ENCODE peak calls at places on chromosomes 7 and 10, in six cellular contexts. One of them, this sample, is unnamed.

GRCh38 chr7:45573636-45574470 is at the start of gene ADCY1:
- DNase-seq in GM12878: no peak
- DNase-seq in upper lobe of left lung: no peak
- DNase-seq in adrenal gland: no peak
- DNase-seq in suprapubic skin: peak
- DNase-seq in esophagus squamous epithelium: no peak
- DNase-seq in this sample: no peak

GRCh38 chr7:47482013-47482761 is 99.7 kb downstream of the TNS3 start:
- DNase-seq in GM12878: no peak
- DNase-seq in upper lobe of left lung: peak
- DNase-seq in adrenal gland: peak
- DNase-seq in suprapubic skin: no peak
- DNase-seq in esophagus squamous epithelium: no peak
- DNase-seq in this sample: peak

GRCh38 chr10:43127447-43127846 is 10.8 kb upstream of the CSGALNACT2 start:
- DNase-seq in GM12878: no peak
- DNase-seq in upper lobe of left lung: no peak
- DNase-seq in adrenal gland: peak
- DNase-seq in suprapubic skin: no peak
- DNase-seq in esophagus squamous epithelium: no peak
- DNase-seq in this sample: no peak

GRCh38 chr10:90326498-90327267 is 531.2 kb downstream of the HTR7 start:
- DNase-seq in GM12878: no peak
- DNase-seq in upper lobe of left lung: no peak
- DNase-seq in adrenal gland: no peak
- DNase-seq in suprapubic skin: no peak
- DNase-seq in esophagus squamous epithelium: no peak
- DNase-seq in this sample: no peak

GRCh38 chr7:132596588-132596987 is 20.3 kb upstream of the PLXNA4 start:
- DNase-seq in GM12878: no peak
- DNase-seq in upper lobe of left lung: no peak
- DNase-seq in adrenal gland: no peak
- DNase-seq in suprapubic skin: no peak
- DNase-seq in esophagus squamous epithelium: no peak
- DNase-seq in this sample: no peak

GRCh38 chr10:35783305-35783838 is 141.3 kb upstream of the FZD8 start:
- DNase-seq in GM12878: no peak
- DNase-seq in upper lobe of left lung: no peak
- DNase-seq in adrenal gland: no peak
- DNase-seq in suprapubic skin: no peak
- DNase-seq in esophagus squamous epithelium: no peak
- DNase-seq in this sample: no peak

GRCh38 chr7:86295526-86295925 is 348.2 kb upstream of the GRM3 start:
- DNase-seq in GM12878: no peak
- DNase-seq in upper lobe of left lung: no peak
- DNase-seq in adrenal gland: no peak
- DNase-seq in suprapubic skin: no peak
- DNase-seq in esophagus squamous epithelium: no peak
- DNase-seq in this sample: no peak

GRCh38 chr7:70005885-70006284 is 407.6 kb downstream of the AUTS2 start:
- DNase-seq in GM12878: no peak
- DNase-seq in upper lobe of left lung: no peak
- DNase-seq in adrenal gland: no peak
- DNase-seq in suprapubic skin: no peak
- DNase-seq in esophagus squamous epithelium: no peak
- DNase-seq in this sample: no peak

GRCh38 chr7:25839084-25839769 is 312.8 kb upstream of the NFE2L3 start:
- DNase-seq in GM12878: no peak
- DNase-seq in upper lobe of left lung: no peak
- DNase-seq in adrenal gland: no peak
- DNase-seq in suprapubic skin: no peak
- DNase-seq in esophagus squamous epithelium: no peak
- DNase-seq in this sample: no peak

GRCh38 chr10:103636492-103636891 is 143.0 kb downstream of the NEURL1 start:
- DNase-seq in GM12878: no peak
- DNase-seq in upper lobe of left lung: no peak
- DNase-seq in adrenal gland: no peak
- DNase-seq in suprapubic skin: no peak
- DNase-seq in esophagus squamous epithelium: no peak
- DNase-seq in this sample: no peak

GRCh38 chr10:15035385-15036301 is 8.1 kb upstream of the OLAH start:
- DNase-seq in GM12878: no peak
- DNase-seq in upper lobe of left lung: peak
- DNase-seq in adrenal gland: peak
- DNase-seq in suprapubic skin: no peak
- DNase-seq in esophagus squamous epithelium: no peak
- DNase-seq in this sample: peak

GRCh38 chr7:78013368-78013767 is 214.8 kb downstream of the PHTF2 start:
- DNase-seq in GM12878: no peak
- DNase-seq in upper lobe of left lung: no peak
- DNase-seq in adrenal gland: no peak
- DNase-seq in suprapubic skin: no peak
- DNase-seq in esophagus squamous epithelium: no peak
- DNase-seq in this sample: no peak

GRCh38 chr7:138000081-138000701 is 1.7 kb downstream of the CREB3L2 start:
- DNase-seq in GM12878: no peak
- DNase-seq in upper lobe of left lung: peak
- DNase-seq in adrenal gland: peak
- DNase-seq in suprapubic skin: peak
- DNase-seq in esophagus squamous epithelium: no peak
- DNase-seq in this sample: peak

GRCh38 chr10:124611738-124612137 is 132.4 kb downstream of the FAM53B start:
- DNase-seq in GM12878: no peak
- DNase-seq in upper lobe of left lung: peak
- DNase-seq in adrenal gland: no peak
- DNase-seq in suprapubic skin: no peak
- DNase-seq in esophagus squamous epithelium: no peak
- DNase-seq in this sample: no peak

GRCh38 chr7:23467281-23467680 is 3.0 kb downstream of the IGF2BP3 start:
- DNase-seq in GM12878: no peak
- DNase-seq in upper lobe of left lung: no peak
- DNase-seq in adrenal gland: no peak
- DNase-seq in suprapubic skin: no peak
- DNase-seq in esophagus squamous epithelium: no peak
- DNase-seq in this sample: no peak

GRCh38 chr10:30062090-30062489 is 2.7 kb upstream of the JCAD start:
- DNase-seq in GM12878: no peak
- DNase-seq in upper lobe of left lung: no peak
- DNase-seq in adrenal gland: no peak
- DNase-seq in suprapubic skin: no peak
- DNase-seq in esophagus squamous epithelium: no peak
- DNase-seq in this sample: no peak

DNA sequence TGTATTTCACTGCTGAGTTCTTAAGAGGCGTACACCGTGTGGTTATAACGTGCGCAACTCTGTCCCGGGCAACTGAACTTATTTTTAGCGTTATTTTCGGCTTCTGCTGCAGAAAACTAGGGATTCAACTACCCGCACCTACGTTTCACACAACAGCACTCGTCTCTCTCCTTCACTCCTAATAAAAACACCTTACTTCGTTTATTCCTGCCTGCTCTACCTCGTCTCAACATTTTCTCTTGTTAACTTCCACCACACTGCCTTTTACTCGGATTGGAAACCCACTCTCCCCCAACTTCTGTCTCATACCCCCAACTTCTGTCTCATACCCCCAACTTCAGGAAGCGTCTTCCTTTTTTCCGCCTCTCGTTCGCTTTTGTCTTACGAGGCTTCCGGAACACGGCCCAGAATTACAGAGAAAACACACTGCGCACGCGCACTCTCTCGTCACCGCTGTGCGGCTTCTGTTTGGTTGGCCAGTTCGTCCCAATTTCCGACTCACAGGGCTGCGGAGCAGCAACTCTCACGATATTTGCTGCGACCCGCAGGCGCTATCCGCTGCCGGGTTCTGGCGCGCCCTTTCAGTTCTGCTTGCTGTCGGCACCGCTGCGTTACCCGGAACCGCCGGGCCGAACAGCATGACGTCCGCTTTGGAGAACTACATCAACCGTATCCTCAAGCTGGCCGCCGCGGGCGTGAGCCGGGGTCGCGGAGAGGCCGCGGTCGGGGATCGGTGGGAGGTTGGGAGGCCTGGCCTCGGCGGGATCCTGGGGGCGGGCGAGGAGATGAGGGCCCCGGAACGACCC is at the start of gene LSM8:
- DNase-seq in GM12878: peak
- DNase-seq in upper lobe of left lung: peak
- DNase-seq in adrenal gland: peak
- DNase-seq in suprapubic skin: peak
- DNase-seq in esophagus squamous epithelium: peak
- DNase-seq in this sample: peak
- TF ChIP-seq POLR2A in GM12878: peak
- TF ChIP-seq POLR2A in upper lobe of left lung: peak
- TF ChIP-seq POLR2A in adrenal gland: peak
- TF ChIP-seq POLR2A in suprapubic skin: peak
- TF ChIP-seq POLR2A in esophagus squamous epithelium: peak
- TF ChIP-seq POLR2A in this sample: no peak

DNA sequence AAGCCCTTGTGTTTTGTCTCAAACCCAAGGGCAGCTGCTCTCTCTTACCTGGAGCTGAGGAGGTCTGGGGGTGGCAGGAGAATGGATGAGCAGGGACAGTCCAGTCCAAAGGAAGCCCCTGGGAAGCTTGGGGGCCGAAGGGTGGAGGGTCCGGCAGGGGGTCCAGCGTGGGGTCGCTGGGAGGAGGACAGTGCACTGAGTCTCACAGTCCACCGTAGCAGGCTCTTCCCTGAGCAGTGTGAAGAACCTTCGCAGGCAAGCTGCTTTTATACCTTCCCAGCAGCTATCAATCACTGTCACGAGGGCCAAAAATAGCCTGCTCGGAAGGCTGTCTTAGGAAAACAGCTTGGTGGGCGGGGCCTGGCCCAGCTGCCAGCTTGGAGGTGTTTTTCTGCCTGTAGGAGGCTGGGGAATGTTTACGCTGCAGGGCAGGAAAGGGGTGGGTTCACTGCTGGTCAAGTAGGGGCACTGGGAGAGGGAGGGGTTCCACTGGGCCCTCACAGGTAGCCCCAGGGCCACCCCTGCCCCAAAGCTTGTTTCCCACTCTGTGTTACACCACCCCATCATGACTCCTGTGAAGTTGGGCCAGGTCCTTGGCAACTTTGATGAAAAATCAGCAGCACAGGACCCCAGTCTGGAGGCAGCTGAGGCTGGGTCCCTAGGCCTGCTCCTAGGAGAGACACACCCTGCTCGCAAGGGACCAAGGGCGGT is at the start of gene DEPP1:
- DNase-seq in GM12878: no peak
- DNase-seq in upper lobe of left lung: peak
- DNase-seq in adrenal gland: peak
- DNase-seq in suprapubic skin: peak
- DNase-seq in esophagus squamous epithelium: peak
- DNase-seq in this sample: peak
- H3K27ac ChIP-seq in GM12878: peak
- H3K27ac ChIP-seq in upper lobe of left lung: peak
- H3K27ac ChIP-seq in adrenal gland: peak
- H3K27ac ChIP-seq in suprapubic skin: peak
- H3K27ac ChIP-seq in esophagus squamous epithelium: peak
- H3K27ac ChIP-seq in this sample: peak

GRCh38 chr7:148884049-148884298 is at the start of gene EZH2:
- DNase-seq in GM12878: no peak
- DNase-seq in upper lobe of left lung: no peak
- DNase-seq in adrenal gland: no peak
- DNase-seq in suprapubic skin: no peak
- DNase-seq in esophagus squamous epithelium: no peak
- DNase-seq in this sample: no peak
- TF ChIP-seq POLR2A in GM12878: peak
- TF ChIP-seq POLR2A in upper lobe of left lung: no peak
- TF ChIP-seq POLR2A in adrenal gland: no peak
- TF ChIP-seq POLR2A in suprapubic skin: no peak
- TF ChIP-seq POLR2A in esophagus squamous epithelium: no peak
- TF ChIP-seq POLR2A in this sample: no peak

DNA sequence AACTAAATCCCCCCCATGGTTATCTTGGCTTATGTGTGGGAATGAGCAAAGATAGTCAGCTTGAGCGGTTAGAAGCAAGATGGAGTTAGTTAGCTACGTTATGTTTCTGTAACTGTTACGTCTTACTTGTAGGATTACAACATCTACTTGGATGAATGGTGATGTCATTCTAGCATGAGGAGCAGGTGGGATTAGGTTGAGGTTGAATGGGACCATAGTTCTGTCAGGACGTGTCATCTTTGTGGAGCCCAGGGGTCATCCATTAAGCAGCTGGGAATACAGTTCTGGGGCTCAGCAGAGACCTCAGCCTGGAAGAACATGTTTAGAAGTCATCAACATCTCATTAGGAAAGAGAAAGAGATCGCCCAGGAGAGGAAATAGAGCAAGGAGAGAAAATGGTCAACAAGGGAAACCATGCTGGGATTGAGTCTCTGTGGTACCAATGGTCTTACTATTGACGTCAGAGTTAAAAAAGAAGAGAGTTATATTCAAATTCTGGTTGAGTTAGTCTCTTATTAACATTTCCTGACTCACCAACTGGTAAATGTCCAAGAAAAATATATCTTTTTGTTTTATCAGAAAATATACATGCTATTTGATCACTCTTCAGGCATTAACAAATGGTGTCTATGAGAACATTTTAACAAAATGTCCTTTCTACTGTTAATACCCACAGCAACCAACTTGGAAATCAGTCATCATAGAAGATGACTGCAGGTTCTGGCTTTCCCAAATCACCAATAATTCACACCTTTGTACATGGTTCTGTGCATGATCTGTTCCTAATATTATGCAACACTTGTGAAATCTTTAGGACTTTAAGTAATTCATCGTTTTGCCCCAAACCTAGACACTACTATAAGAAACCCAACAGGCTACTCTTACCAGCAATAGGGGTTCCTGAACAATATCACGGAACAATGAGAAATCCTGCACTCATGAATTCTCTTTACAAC is 96.9 kb downstream of the KIAA1217 start:
- DNase-seq in GM12878: no peak
- DNase-seq in upper lobe of left lung: no peak
- DNase-seq in adrenal gland: no peak
- DNase-seq in suprapubic skin: no peak
- DNase-seq in esophagus squamous epithelium: no peak
- DNase-seq in this sample: no peak
- H3K27ac ChIP-seq in GM12878: no peak
- H3K27ac ChIP-seq in upper lobe of left lung: no peak
- H3K27ac ChIP-seq in adrenal gland: no peak
- H3K27ac ChIP-seq in suprapubic skin: peak
- H3K27ac ChIP-seq in esophagus squamous epithelium: no peak
- H3K27ac ChIP-seq in this sample: no peak

DNA sequence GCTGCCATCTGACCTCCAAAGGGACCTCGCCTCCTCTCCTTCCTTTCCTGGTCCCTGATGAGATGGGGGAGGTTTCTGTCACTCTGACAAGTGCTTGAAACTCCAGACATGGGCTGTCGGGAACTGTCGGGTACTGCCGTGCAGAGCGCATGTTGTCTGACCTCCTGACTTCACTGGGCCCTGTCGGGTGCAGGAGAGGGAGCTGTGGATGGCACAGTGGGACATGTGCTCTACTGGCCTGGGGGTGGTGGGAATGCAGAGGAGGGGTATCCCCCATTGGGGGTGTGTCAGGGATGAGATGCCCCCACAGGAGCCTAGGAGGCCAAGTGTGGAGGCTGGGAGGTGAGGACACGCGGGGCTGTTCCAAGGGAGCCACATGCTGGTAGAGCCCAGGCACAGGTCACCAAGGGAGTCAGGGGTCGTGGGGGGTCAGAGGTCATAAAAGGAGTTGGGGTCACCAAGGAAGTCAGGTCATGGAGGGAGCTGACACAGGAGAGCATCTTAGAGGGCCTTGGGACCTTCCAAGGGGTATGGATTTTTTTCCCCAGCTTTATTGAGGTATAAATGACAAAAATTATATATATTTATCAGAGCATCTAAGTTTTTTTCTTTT is 30.9 kb downstream of the TMEM120A start:
- DNase-seq in GM12878: no peak
- DNase-seq in upper lobe of left lung: no peak
- DNase-seq in adrenal gland: no peak
- DNase-seq in suprapubic skin: no peak
- DNase-seq in esophagus squamous epithelium: no peak
- DNase-seq in this sample: no peak
- TF ChIP-seq POLR2A in GM12878: no peak
- TF ChIP-seq POLR2A in upper lobe of left lung: no peak
- TF ChIP-seq POLR2A in adrenal gland: no peak
- TF ChIP-seq POLR2A in suprapubic skin: no peak
- TF ChIP-seq POLR2A in esophagus squamous epithelium: no peak
- TF ChIP-seq POLR2A in this sample: no peak

This sample was measured in heart left ventricle.